ENCODE peak calls at places on chromosomes 1 and 21, in five cellular contexts. G is left ventricle myocardium inferior; T is CD4-positive, alpha-beta T cell; W is sigmoid colon; P is OCI-LY7. Z is an unnamed sample.

GRCh38 chr1:179938752-179939151 is 15.9 kb upstream of the CEP350 start:
- DNase-seq in G (no peak), T (no peak), W (no peak), P (no peak), Z (no peak)

GRCh38 chr21:35190201-35190701 is 141.1 kb upstream of the RUNX1 start:
- DNase-seq in G (no peak), T (no peak), W (no peak), P (no peak), Z (no peak)

GRCh38 chr21:33256019-33256418 is 10.1 kb upstream of the IL10RB start:
- DNase-seq in G (no peak), T (no peak), W (no peak), P (no peak), Z (no peak)

GRCh38 chr1:177133977-177134538 is 30.5 kb downstream of the ASTN1 start:
- DNase-seq in G (no peak), T (no peak), W (no peak), P (no peak), Z (no peak)

GRCh38 chr1:55463814-55464445 is 248.8 kb upstream of the USP24 start:
- DNase-seq in G (no peak), T (no peak), W (peak; percentile 82), P (no peak), Z (no peak)

GRCh38 chr1:94697839-94698238 is 122.3 kb upstream of the SLC44A3 start:
- DNase-seq in G (no peak), T (no peak), W (no peak), P (no peak), Z (no peak)

GRCh38 chr1:191993549-191993948 is 164.7 kb upstream of the RGS18 start:
- DNase-seq in G (no peak), T (no peak), W (no peak), P (peak; percentile 1), Z (no peak)

GRCh38 chr1:165129568-165130164 is 226.8 kb downstream of the LMX1A start:
- DNase-seq in G (peak; percentile 38), T (no peak), W (no peak), P (peak; percentile 43), Z (peak; percentile 68)

GRCh38 chr21:44407493-44407892 is 47.8 kb upstream of the LRRC3 start:
- DNase-seq in G (no peak), T (no peak), W (no peak), P (no peak), Z (no peak)

GRCh38 chr1:55490556-55490955 is 275.4 kb upstream of the USP24 start:
- DNase-seq in G (no peak), T (no peak), W (no peak), P (no peak), Z (no peak)

GRCh38 chr1:234737915-234738314 is 127.9 kb upstream of the IRF2BP2 start:
- DNase-seq in G (no peak), T (no peak), W (no peak), P (no peak), Z (peak; percentile 50)

GRCh38 chr1:121516279-121516967 is 331.6 kb downstream of the SRGAP2C start:
- DNase-seq in G (peak; percentile 20), T (no peak), W (no peak), P (peak; percentile 84), Z (peak; percentile 65)

GRCh38 chr21:36879827-36880226 is 86.6 kb downstream of the HLCS start:
- DNase-seq in G (no peak), T (no peak), W (no peak), P (no peak), Z (no peak)
- H3K27ac ChIP-seq in G (no peak overlapping the region), T (no peak overlapping the region), W (no peak overlapping the region), P (no peak overlapping the region), Z (no peak overlapping the region)

GRCh38 chr1:150210741-150211140 is 25.2 kb downstream of the ANP32E start:
- DNase-seq in G (no peak), T (no peak), W (no peak), P (no peak), Z (no peak)

GRCh38 chr1:150212070-150212469 is 23.8 kb downstream of the ANP32E start:
- DNase-seq in G (no peak), T (no peak), W (no peak), P (no peak), Z (no peak)

GRCh38 chr1:150210086-150210485 is 25.8 kb downstream of the ANP32E start:
- DNase-seq in G (no peak), T (no peak), W (no peak), P (no peak), Z (no peak)

DNA sequence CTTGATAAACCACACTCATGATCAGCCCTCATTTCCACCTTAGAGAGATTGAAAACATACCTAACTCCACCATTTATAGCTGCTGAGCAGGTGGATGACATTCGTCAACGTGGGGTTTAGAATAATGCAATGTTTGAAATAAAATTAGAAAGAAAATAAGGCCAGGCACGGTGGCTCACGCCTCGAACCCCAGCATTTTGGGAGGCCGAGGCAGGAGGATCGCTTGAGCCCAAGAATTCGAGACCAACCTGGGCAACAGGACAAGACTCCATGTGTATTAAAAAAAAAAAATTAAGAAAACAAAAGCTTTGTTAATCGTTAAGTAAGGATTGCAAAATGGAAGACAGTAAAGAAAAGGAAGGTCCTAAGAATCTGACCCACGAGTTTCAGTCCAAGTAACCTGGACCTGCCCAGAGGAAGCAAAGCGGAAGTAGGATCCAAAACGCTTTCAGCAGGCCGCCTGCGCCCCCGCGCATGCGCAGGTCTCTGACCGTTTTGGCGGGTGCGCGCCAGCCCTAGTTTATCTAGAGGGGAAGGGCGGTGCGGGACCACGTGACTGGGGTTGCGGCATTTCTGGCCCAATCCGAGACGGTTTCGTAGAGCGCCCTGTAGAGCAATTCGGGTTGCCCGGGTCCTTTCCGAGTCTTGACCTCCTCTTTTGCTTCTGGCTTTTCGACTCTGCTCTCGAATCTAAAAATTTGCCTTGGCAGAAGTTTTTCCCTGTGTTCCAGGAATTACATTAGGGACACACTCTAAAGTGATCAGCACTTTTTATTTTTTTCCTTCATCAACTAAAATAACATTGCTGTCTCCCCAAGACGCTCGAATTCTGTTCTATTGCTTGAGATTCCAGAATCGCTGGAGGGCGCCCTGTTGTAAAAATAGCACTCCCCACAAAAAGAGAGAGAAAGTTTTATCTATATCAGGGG is 22.5 kb downstream of the ANP32E start:
- DNase-seq in G (peak; percentile 95), T (peak; percentile 85), W (peak; percentile 99), P (peak; percentile 98), Z (peak; percentile 98)
- TF ChIP-seq CTCF in G (peak; percentile 39), T (peak; percentile 66), W (peak; percentile 14), P (peak; percentile 86), Z (peak; percentile 42)

GRCh38 chr1:244576259-244576892 is 76.5 kb upstream of the DESI2 start:
- DNase-seq in G (no peak), T (no peak), W (no peak), P (peak; percentile 26), Z (no peak)
- H3K9me3 ChIP-seq in G (peaks cover 66% of the 10 kb centered on the region), T (peaks cover 46% of the 10 kb centered on the region), W (peaks cover 33% of the 10 kb centered on the region), P (peaks cover 27% of the 10 kb centered on the region), Z (peaks cover 39% of the 10 kb centered on the region)

DNA sequence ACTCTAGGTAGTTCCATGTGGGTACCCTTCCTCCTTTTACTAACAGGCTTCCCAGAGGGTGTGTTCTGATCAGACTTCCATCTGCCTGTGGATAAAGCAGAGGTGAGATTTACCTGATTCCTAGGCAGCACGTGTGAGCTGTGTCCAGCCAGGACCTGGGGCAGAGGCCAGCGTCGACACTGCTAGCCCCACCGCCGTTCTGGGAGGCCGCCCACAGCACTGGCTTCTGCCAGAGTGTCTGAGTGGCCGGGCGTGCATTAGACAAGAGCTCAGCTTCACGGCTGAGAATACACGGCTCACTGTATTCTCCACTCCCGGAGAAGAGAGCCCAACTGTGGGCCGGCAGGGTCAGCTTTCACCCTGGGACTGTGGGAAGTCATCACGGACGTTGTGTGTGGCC is 82.5 kb downstream of the PRDM16 start:
- DNase-seq in G (no peak), T (no peak), W (no peak), P (no peak), Z (no peak)
- H3K27ac ChIP-seq in G (no peak overlapping the region), T (no peak overlapping the region), W (no peak overlapping the region), P (no peak overlapping the region), Z (no peak overlapping the region)

Z was measured in upper lobe of right lung.